ENCODE peak calls at places on chromosomes 1 and 21, in ten cellular contexts. E is AG10803, V is OCI-LY7, T is keratinocyte, L is brain microvascular endothelial cell, Y is epithelial cell of esophagus, K is astrocyte of the spinal cord, G is astrocyte, S is IMR-90, A is A549. X is an unnamed sample.

GRCh38 chr1:47323475-47324105 is 9.6 kb upstream of the STIL start:
- DNase-seq in E (no peak), V (no peak), T (no peak), L (no peak), Y (no peak), K (no peak), G (no peak), S (no peak), A (no peak), X (peak; percentile 63)

GRCh38 chr1:28417441-28418277 is 48.1 kb downstream of the PHACTR4 start:
- DNase-seq in E (peak; percentile 66), V (no peak), T (no peak), L (no peak), Y (peak; percentile 98), K (peak; percentile 75), G (peak; percentile 60), S (peak; percentile 65), A (peak; percentile 53), X (no peak)

GRCh38 chr1:219472596-219472995 is 140.3 kb downstream of the ZC3H11B start:
- DNase-seq in E (no peak), V (no peak), T (no peak), L (no peak), Y (no peak), K (no peak), G (no peak), S (no peak), A (no peak), X (no peak)

GRCh38 chr21:35738342-35738961 is 321.9 kb downstream of the SETD4 start:
- DNase-seq in E (no peak), V (no peak), T (no peak), L (peak; percentile 46), Y (peak; percentile 69), K (peak; percentile 85), G (peak; percentile 84), S (peak; percentile 4), A (no peak), X (no peak)

GRCh38 chr1:996851-997727 is 2.8 kb downstream of the HES4 start:
- DNase-seq in E (no peak), V (no peak), T (no peak), L (no peak), Y (no peak), K (no peak), G (no peak), S (no peak), A (no peak), X (peak; percentile 36)

GRCh38 chr1:182213163-182213562 is 151.7 kb upstream of the ZNF648 start:
- DNase-seq in E (no peak), V (no peak), T (no peak), L (no peak), Y (no peak), K (no peak), G (no peak), S (no peak), A (no peak), X (no peak)

GRCh38 chr1:100785399-100786082 is 66.0 kb downstream of the VCAM1 start:
- DNase-seq in E (peak; percentile 52), V (no peak), T (no peak), L (peak; percentile 40), Y (no peak), K (peak; percentile 89), G (peak; percentile 97), S (peak; percentile 74), A (no peak), X (peak; percentile 84)

GRCh38 chr1:227214170-227214569 is 104.1 kb downstream of the CDC42BPA start:
- DNase-seq in E (no peak), V (no peak), T (no peak), L (no peak), Y (no peak), K (no peak), G (no peak), S (no peak), A (no peak), X (no peak)

GRCh38 chr1:21906173-21907078 is 30.7 kb downstream of the HSPG2 start:
- DNase-seq in E (peak; percentile 80), V (no peak), T (no peak), L (no peak), Y (peak; percentile 56), K (no peak), G (no peak), S (peak; percentile 34), A (no peak), X (no peak)

GRCh38 chr1:100767176-100767876 is 47.8 kb downstream of the VCAM1 start:
- DNase-seq in E (peak; percentile 25), V (no peak), T (no peak), L (no peak), Y (peak; percentile 24), K (peak; percentile 32), G (peak; percentile 70), S (peak; percentile 57), A (no peak), X (no peak)

DNA sequence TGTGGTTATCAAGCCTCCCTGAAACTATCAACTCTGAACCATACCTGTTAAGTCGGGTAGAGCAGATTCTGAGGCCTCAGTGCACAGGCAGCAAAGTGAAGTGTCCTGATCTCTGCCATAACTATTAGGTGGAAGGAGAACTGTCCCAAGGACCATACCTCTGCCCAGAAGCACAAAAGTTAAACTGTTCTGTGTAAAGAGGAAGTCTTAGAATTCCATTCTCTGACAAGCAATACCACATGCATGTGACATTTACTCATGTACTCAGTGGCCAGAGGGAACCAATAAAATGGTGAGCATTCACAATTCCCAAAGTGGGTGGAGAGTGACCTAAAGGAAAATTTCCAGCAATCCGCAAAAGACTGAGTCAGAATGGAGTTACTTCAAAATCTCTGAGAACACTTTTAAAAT is 61.0 kb downstream of the TOR3A start:
- DNase-seq in E (peak; percentile 98), V (no peak), T (peak; percentile 81), L (peak; percentile 95), Y (peak; percentile 96), K (peak; percentile 99), G (peak; percentile 99), S (peak; percentile 99), A (peak; percentile 66), X (no peak)
- H3K4me3 ChIP-seq in E (peak overlapping the region; percentile 67), V (no peak overlapping the region), T (peak overlapping the region; percentile 85), L (peak overlapping the region; percentile 73), Y (peak overlapping the region; percentile 63), K (peak overlapping the region; percentile 85), G (peak overlapping the region; percentile 88), S (peak overlapping the region; percentile 56), A (peak overlapping the region; percentile 39), X (no peak overlapping the region)

DNA sequence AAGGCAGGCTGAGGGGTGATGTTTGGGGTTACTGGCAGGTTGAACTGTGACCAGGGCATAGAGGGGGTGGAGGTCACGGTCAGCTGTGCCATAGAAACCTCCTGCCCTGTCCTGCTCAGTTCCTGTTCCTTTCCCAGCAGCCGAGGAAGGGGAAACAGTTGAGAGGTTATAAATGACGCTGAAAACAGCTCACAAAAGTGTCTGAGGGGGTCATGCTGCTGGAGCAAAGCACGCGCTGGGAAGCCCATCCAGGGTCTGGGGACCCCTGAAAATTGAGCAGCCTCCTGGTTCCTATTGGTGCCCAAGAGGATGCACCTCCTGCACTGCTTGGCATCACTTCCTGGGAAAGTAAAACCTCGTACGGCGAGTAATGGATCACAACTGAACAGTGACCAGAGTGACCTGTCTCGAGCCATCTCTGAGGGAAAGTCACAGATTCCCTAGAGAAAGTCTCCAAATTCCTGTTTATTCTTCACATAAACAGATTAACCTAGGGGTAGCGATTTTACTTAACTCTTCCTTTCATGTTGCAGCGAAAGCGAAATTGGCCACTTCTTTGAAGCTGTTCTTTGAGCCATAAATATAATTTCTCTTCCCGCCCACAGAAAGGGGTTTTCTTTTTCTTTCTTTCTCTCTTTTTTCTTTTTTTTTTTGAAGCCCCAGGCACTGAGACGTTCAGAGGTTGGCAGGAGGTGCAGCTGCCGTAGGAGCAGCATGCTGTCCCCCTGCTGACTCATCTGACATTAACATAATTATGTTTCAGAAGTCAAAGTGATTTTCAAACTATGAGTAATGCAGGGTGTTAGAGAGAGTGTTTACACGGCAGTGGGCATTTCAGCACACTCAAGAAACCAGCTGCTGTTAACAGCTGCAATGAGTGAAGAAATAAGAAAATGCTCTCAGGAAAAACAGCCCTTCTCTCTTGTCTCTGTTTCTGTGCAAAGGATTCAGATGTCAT is 41.8 kb upstream of the ATF3 start:
- DNase-seq in E (peak; percentile 66), V (peak; percentile 56), T (no peak), L (no peak), Y (peak; percentile 91), K (peak; percentile 78), G (peak; percentile 81), S (peak; percentile 90), A (peak; percentile 72), X (peak; percentile 40)
- H3K4me3 ChIP-seq in E (peak overlapping the region; percentile 59), V (peak overlapping the region; percentile 63), T (peak overlapping the region; percentile 70), L (peak overlapping the region; percentile 58), Y (peak overlapping the region; percentile 56), K (peak overlapping the region; percentile 41), G (peak overlapping the region; percentile 69), S (peak overlapping the region; percentile 40), A (peak overlapping the region; percentile 52), X (peak overlapping the region; percentile 8)

DNA sequence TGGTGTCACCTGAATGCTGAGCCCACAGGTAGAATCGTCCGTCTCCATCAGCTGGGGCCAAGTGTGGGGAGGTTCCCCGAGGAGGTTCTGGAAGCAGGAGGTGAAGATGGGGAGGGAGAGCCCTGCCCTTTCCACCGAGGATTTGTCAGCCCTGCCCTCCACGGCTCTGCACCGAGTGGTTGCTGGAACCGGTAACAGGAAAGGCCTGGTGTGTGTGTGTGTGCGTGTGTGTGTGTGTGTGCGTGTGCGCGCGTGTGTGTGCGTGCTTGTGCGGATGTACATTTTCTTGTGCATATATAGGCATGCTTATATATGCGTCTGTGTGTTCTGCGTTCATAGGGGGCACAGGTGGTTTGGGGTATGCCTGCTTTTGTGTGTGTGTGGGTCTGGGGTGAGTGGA is 3.5 kb downstream of the NBL1 start:
- DNase-seq in E (peak; percentile 42), V (no peak), T (no peak), L (no peak), Y (peak; percentile 32), K (no peak), G (no peak), S (no peak), A (no peak), X (no peak)
- H3K4me3 ChIP-seq in E (no peak overlapping the region), V (no peak overlapping the region), T (peak overlapping the region; percentile 2), L (no peak overlapping the region), Y (no peak overlapping the region), K (peak overlapping the region; percentile 65), G (no peak overlapping the region), S (no peak overlapping the region), A (no peak overlapping the region), X (no peak overlapping the region)

GRCh38 chr1:94286864-94287437 is 49.6 kb upstream of the ARHGAP29 start:
- DNase-seq in E (no peak), V (no peak), T (no peak), L (no peak), Y (no peak), K (no peak), G (no peak), S (no peak), A (no peak), X (no peak)
- H3K4me3 ChIP-seq in E (no peak overlapping the region), V (no peak overlapping the region), T (no peak overlapping the region), L (no peak overlapping the region), Y (no peak overlapping the region), K (no peak overlapping the region), G (no peak overlapping the region), S (no peak overlapping the region), A (no peak overlapping the region), X (no peak overlapping the region)

X was measured in HAP-1.